ENCODE peak calls at places on chromosomes 2 and 18, in seven cellular contexts. M is neural crest cell; G is NCI-H1417; S is activated T-cell treated with anti-CD3 and anti-CD28 coated beads, Interleukin-2, amount 50 U/mL, for 72 hours; T is adipocyte; D is stimulated activated CD8-positive, alpha-beta memory T cell treated with anti-CD3 and anti-CD28 coated beads, Interleukin-7, amount 100 ng/mL, for 1 hour; N is HFFc6. V is an unnamed sample.

GRCh38 chr2:236711440-236711839 is 141.8 kb downstream of the ACKR3 start:
- DNase-seq in M (no peak), G (no peak), S (no peak), T (peak), D (no peak), N (peak), V (no peak)

GRCh38 chr2:155733091-155733870 is 599.2 kb downstream of the NR4A2 start:
- DNase-seq in M (no peak), G (peak), S (no peak), T (no peak), D (no peak), N (no peak), V (no peak)

GRCh38 chr18:28404721-28405120 is 227.8 kb upstream of the CDH2 start:
- DNase-seq in M (no peak), G (no peak), S (no peak), T (no peak), D (no peak), N (no peak), V (no peak)

GRCh38 chr2:120108049-120108448 is 95.2 kb downstream of the EPB41L5 start:
- DNase-seq in M (no peak), G (peak), S (no peak), T (peak), D (no peak), N (peak), V (no peak)

GRCh38 chr2:121266543-121267106 is 18.4 kb downstream of the TFCP2L1 start:
- DNase-seq in M (no peak), G (no peak), S (no peak), T (no peak), D (no peak), N (no peak), V (no peak)

GRCh38 chr18:596288-596881 is 403 bp upstream of the CLUL1 start:
- DNase-seq in M (peak), G (peak), S (peak), T (no peak), D (peak), N (no peak), V (peak)

GRCh38 chr2:238644095-238645081 is 203.5 kb upstream of the TWIST2 start:
- DNase-seq in M (no peak), G (no peak), S (peak), T (peak), D (no peak), N (peak), V (no peak)

GRCh38 chr18:48817021-48817461 is 133.7 kb downstream of the SMAD7 start:
- DNase-seq in M (no peak), G (no peak), S (no peak), T (no peak), D (no peak), N (no peak), V (peak)

GRCh38 chr18:51255694-51256093 is 58.2 kb upstream of the MEX3C start:
- DNase-seq in M (no peak), G (no peak), S (no peak), T (peak), D (no peak), N (no peak), V (no peak)

GRCh38 chr2:5946210-5947118 is 254.3 kb downstream of the SOX11 start:
- DNase-seq in M (peak), G (no peak), S (no peak), T (no peak), D (no peak), N (no peak), V (no peak)